ENCODE peak calls at places on chromosomes 12 and 14, in six cellular contexts. K is retinal pigment epithelial cell, Q is Panc1, T is natural killer cell, S is activated B cell treated with CpG ODN at 0.5 μM for 24 hours, E is SK-N-SH. L is an unnamed sample.

GRCh38 chr12:50453872-50454271 is 50.9 kb upstream of the DIP2B start:
- DNase-seq in Q (no peak), T (no peak), E (no peak), S (no peak), K (no peak), L (no peak)

GRCh38 chr12:122062832-122063690 is 15.5 kb upstream of the MLXIP start:
- DNase-seq in S (no peak), Q (no peak), T (no peak), E (peak; percentile 51), K (no peak), L (no peak)

GRCh38 chr12:48996794-48997718 is 2.1 kb downstream of the DDN start:
- DNase-seq in K (no peak), T (peak; percentile 60), E (peak; percentile 82), Q (no peak), S (peak; percentile 59), L (peak; percentile 62)

GRCh38 chr12:54352891-54353874 is 11.1 kb downstream of the GPR84 start:
- DNase-seq in E (peak; percentile 83), S (no peak), Q (no peak), T (no peak), K (no peak), L (no peak)

GRCh38 chr12:65278576-65279386 is at the start of gene MSRB3:
- DNase-seq in Q (no peak), S (peak; percentile 30), T (no peak), K (no peak), E (peak; percentile 75), L (peak; percentile 61)

GRCh38 chr14:100304825-100305445 is 1.3 kb downstream of the SLC25A29 start:
- DNase-seq in K (peak; percentile 43), S (no peak), T (no peak), Q (no peak), E (no peak), L (peak; percentile 34)

GRCh38 chr12:3206536-3207072 is 129.4 kb downstream of the TSPAN9 start:
- DNase-seq in K (no peak), S (no peak), T (no peak), Q (no peak), E (no peak), L (no peak)

GRCh38 chr12:121578230-121579189 is 2.3 kb downstream of the KDM2B start:
- DNase-seq in E (peak; percentile 37), T (no peak), S (peak; percentile 29), Q (no peak), K (no peak), L (no peak)

GRCh38 chr14:92902726-92903125 is 20.2 kb upstream of the CHGA start:
- DNase-seq in E (no peak), K (no peak), S (no peak), T (no peak), Q (no peak), L (no peak)

GRCh38 chr14:21680072-21680471 is 6.5 kb upstream of the OR4E1 start:
- DNase-seq in K (peak; percentile 11), Q (no peak), T (no peak), S (no peak), E (no peak), L (no peak)

GRCh38 chr12:108768591-108769500 is 37.5 kb upstream of the CORO1C start:
- DNase-seq in T (peak; percentile 19), S (peak; percentile 40), Q (no peak), K (no peak), E (peak; percentile 46), L (peak; percentile 28)

GRCh38 chr12:81085832-81086231 is 8.0 kb downstream of the ACSS3 start:
- DNase-seq in S (no peak), E (no peak), T (no peak), K (no peak), Q (no peak), L (no peak)

GRCh38 chr14:69997849-69998248 is 118.6 kb downstream of the SMOC1 start:
- DNase-seq in Q (no peak), E (no peak), T (no peak), S (no peak), K (no peak), L (no peak)

GRCh38 chr14:104803916-104804371 is 3.0 kb downstream of the ZBTB42 start:
- DNase-seq in T (no peak), Q (no peak), E (peak; percentile 51), K (no peak), S (no peak), L (no peak)

GRCh38 chr14:101194356-101195308 is 291.1 kb upstream of the RTL1 start:
- DNase-seq in T (peak; percentile 14), K (no peak), E (no peak), Q (no peak), S (no peak), L (no peak)

GRCh38 chr14:31492759-31493498 is 5.1 kb upstream of the GPR33 start:
- DNase-seq in S (no peak), Q (no peak), K (no peak), T (no peak), E (no peak), L (no peak)

GRCh38 chr14:77325746-77326094 is 4.9 kb downstream of the GSTZ1 start:
- DNase-seq in Q (no peak), E (no peak), S (no peak), K (no peak), T (no peak), L (no peak)

GRCh38 chr12:4114986-4115385 is 158.6 kb upstream of the CCND2 start:
- DNase-seq in K (no peak), Q (no peak), T (no peak), S (no peak), E (no peak), L (no peak)

GRCh38 chr14:38134631-38135030 is 73.1 kb upstream of the SSTR1 start:
- DNase-seq in E (no peak), T (no peak), Q (no peak), K (no peak), S (no peak), L (no peak)

GRCh38 chr12:50641566-50641965 is 122.3 kb upstream of the ATF1 start:
- DNase-seq in S (no peak), T (no peak), E (no peak), K (no peak), Q (no peak), L (no peak)

GRCh38 chr14:74765721-74766120 is 2.6 kb downstream of the YLPM1 start:
- DNase-seq in K (no peak), Q (no peak), S (no peak), E (no peak), T (no peak), L (no peak)

GRCh38 chr12:72337382-72337781 is 65.2 kb downstream of the TRHDE start:
- DNase-seq in E (no peak), K (no peak), Q (no peak), T (no peak), S (no peak), L (no peak)

GRCh38 chr14:54784657-54785056 is 118.0 kb downstream of the GCH1 start:
- DNase-seq in Q (no peak), T (no peak), K (no peak), S (no peak), E (peak; percentile 33), L (no peak)

GRCh38 chr14:54784060-54784459 is 118.6 kb downstream of the GCH1 start:
- DNase-seq in Q (no peak), K (no peak), S (no peak), E (no peak), T (no peak), L (no peak)

GRCh38 chr14:54785778-54786160 is 116.9 kb downstream of the GCH1 start:
- DNase-seq in T (no peak), S (no peak), E (no peak), Q (no peak), K (no peak), L (no peak)

GRCh38 chr14:54786191-54786755 is 116.4 kb downstream of the GCH1 start:
- DNase-seq in E (no peak), K (no peak), T (no peak), S (no peak), Q (no peak), L (no peak)

GRCh38 chr14:54785111-54785777 is 117.4 kb downstream of the GCH1 start:
- DNase-seq in T (no peak), K (no peak), E (peak; percentile 49), S (no peak), Q (no peak), L (no peak)
- TF ChIP-seq CTCF in T (no peak), K (no peak), E (no peak), S (no peak), Q (no peak), L (no peak)

DNA sequence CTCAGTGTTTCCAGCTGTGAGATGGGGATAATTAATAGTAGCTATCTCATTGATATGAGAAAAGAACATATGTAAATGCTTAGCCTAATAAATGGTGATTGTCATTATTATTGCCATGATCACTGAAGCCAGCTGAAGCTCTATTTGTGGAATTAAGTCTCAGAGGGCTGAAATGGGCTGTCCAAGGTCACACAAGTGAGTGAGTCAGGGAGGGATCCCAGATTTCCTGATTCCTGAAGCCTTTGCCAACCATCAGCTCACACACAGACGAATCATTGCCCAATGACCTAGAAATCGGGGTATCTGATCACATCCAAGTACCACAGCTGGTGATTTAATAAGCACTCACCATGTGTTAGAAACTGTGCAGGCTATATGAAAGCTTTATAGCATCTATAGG is 21.6 kb upstream of the TMEM229B start:
- DNase-seq in S (no peak), E (peak; percentile 30), K (no peak), T (no peak), Q (no peak), L (no peak)
- TF ChIP-seq CTCF in S (no peak), E (no peak), K (no peak), T (no peak), Q (no peak), L (no peak)

DNA sequence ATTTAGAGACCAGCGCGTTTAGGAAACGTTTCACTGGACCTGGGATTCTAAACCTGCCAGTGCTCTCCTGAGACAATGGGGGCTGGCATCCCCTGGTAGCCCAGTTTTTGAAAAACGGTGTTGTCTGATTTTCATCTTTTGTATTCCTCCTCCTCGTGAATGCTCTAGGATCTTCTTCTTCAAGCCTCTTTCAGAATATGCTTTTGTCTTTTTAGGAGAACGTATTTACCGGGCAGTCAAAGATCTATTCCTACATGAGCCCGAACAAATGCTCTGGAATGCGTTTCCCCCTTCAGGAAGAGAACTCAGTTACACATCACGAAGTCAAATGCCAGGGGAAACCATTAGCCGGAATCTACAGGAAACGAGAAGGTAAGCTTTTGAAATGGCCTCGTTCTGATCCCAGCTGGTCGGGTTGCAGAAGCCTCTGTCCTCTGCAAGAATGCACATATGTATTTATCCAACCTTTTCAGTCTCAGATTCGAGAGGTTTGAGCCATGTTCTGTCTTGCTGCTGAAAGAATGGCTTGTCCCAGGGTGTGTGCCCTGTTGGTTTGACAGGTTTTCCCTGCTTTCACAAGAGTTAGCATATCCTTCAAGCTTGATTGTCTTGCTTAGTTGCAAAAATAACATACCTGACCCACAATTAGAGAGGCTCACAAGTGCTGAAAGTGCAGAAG is 6.6 kb downstream of the KMT5A start:
- DNase-seq in E (no peak), S (no peak), K (no peak), T (no peak), Q (no peak), L (no peak)
- TF ChIP-seq CTCF in E (no peak), S (no peak), K (no peak), T (no peak), Q (no peak), L (no peak)

DNA sequence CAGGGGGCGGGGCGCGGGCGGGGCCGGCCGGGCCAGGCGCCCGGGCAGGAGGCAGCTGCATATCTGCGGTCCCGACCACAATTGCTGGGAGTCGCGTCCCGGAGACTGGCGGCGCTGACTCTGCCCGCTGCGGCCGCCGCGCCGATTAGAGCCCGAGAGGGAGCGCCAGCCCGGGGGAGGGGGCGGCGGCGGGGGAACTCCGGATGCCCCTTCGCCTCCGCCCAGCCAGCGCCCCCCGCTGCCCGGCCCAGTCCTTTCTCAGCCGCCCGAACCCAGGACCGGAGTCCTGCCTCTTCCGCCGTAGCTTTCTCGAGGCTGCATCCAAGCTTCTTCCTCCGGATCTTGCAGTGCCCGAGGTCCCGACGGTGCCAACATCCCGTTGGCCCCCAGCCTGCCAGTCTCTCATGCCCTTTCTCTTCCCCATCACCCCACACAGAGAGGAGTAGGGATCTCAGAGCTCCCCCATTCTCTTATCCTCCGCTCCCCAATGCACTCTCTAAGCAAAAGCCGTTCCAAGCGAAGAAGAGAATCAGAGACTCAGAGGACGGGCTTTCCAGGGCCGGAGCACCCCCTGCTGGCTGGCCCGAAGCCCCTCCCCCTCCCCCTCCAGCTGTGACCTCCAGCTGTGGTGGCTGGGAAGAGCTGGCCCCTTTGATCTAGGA is 8.8 kb upstream of the SP7 start:
- DNase-seq in T (peak; percentile 65), E (peak; percentile 93), K (no peak), S (peak; percentile 61), Q (no peak), L (peak; percentile 68)
- TF ChIP-seq CTCF in T (peak; percentile 68), E (peak; percentile 83), K (peak; percentile 80), S (no peak), Q (peak; percentile 91), L (peak; percentile 65)

L was measured in progenitor cell of endocrine pancreas.